ENCODE peak calls at places on chromosomes 7 and 10, in five cellular contexts. G is body of pancreas; F is CD4-positive, alpha-beta T cell; N is NCI-H510A; R is stimulated activated CD8-positive, alpha-beta memory T cell treated with anti-CD3 and anti-CD28 coated beads, Interleukin-7, amount 100 ng/mL, for 48 hours. T is an unnamed sample.

GRCh38 chr7:114889646-114890285 is 32.1 kb upstream of the MDFIC start:
- DNase-seq in F (no peak), R (no peak), G (no peak), N (no peak), T (no peak)

GRCh38 chr7:17369686-17370426 is 71.4 kb downstream of the AHR start:
- DNase-seq in G (peak; percentile 64), N (no peak), F (no peak), R (no peak), T (no peak)

GRCh38 chr7:146864644-146865043 is 748.0 kb downstream of the CNTNAP2 start:
- DNase-seq in F (no peak), R (no peak), N (peak; percentile 12), G (no peak), T (peak; percentile 7)

GRCh38 chr7:121401896-121402295 is 5.8 kb upstream of the FAM3C start:
- DNase-seq in R (no peak), N (no peak), G (no peak), F (no peak), T (no peak)

GRCh38 chr10:104707602-104708160 is 66.6 kb downstream of the SORCS3 start:
- DNase-seq in G (no peak), R (no peak), F (no peak), N (no peak), T (peak; percentile 52)

GRCh38 chr7:19442016-19442785 is 266.6 kb downstream of the POLR1F start:
- DNase-seq in G (no peak), N (no peak), R (no peak), F (no peak), T (no peak)

GRCh38 chr10:124636271-124636993 is 107.7 kb downstream of the FAM53B start:
- DNase-seq in N (no peak), R (no peak), F (peak; percentile 41), G (no peak), T (no peak)

GRCh38 chr7:11341285-11341944 is 367.7 kb downstream of the PHF14 start:
- DNase-seq in F (no peak), G (peak; percentile 3), N (peak; percentile 8), R (no peak), T (peak; percentile 56)

GRCh38 chr7:1742555-1743303 is 72.7 kb downstream of the ELFN1 start:
- DNase-seq in F (peak; percentile 32), G (peak; percentile 52), R (no peak), N (no peak), T (no peak)

GRCh38 chr7:159027091-159027802 is 117.4 kb downstream of the VIPR2 start:
- DNase-seq in G (no peak), N (no peak), R (no peak), F (no peak), T (peak; percentile 65)

GRCh38 chr7:157723205-157723604 is 386.4 kb downstream of the DNAJB6 start:
- DNase-seq in R (no peak), F (no peak), G (no peak), N (no peak), T (no peak)

T was measured in DMS79.